ENCODE peak calls at places on chromosome 3, in nine cellular contexts. V is vagina; Z is heart right ventricle; C is Peyer's patch; T is left lung; Y is astrocyte; X is PC-3; F is CD8-positive, alpha-beta memory T cell; L is WERI-Rb-1. J is an unnamed sample. For H3K36me3, the result is how much of the 10 kb centered on the place peaks cover.

GRCh38 chr3:133663569-133664313 is 2.0 kb upstream of the TOPBP1 start:
- DNase-seq in V (no peak), Z (no peak), L (peak), F (no peak), T (no peak), C (no peak), Y (peak), X (peak), J (no peak)

GRCh38 chr3:181757694-181758306 is 46.1 kb downstream of the SOX2 start:
- DNase-seq in X (no peak), F (no peak), C (no peak), V (no peak), T (no peak), L (no peak), Y (no peak), Z (no peak), J (no peak)

GRCh38 chr3:81592101-81592500 is 169.3 kb downstream of the GBE1 start:
- DNase-seq in Y (peak), L (no peak), F (no peak), Z (peak), V (no peak), C (no peak), X (peak), T (no peak), J (no peak)

GRCh38 chr3:31275038-31275562 is 257.6 kb upstream of the STT3B start:
- DNase-seq in L (no peak), C (no peak), Y (peak), T (no peak), Z (no peak), X (peak), F (no peak), V (no peak), J (no peak)

GRCh38 chr3:140341817-140342403 is 336.0 kb upstream of the TRIM42 start:
- DNase-seq in F (no peak), C (no peak), X (no peak), V (no peak), Z (no peak), L (no peak), T (no peak), Y (no peak), J (no peak)

GRCh38 chr3:115996420-115997108 is 373.3 kb downstream of the GAP43 start:
- DNase-seq in Y (peak), F (no peak), Z (no peak), C (no peak), X (peak), V (no peak), T (no peak), L (no peak), J (no peak)

GRCh38 chr3:71219744-71220638 is 363.5 kb downstream of the FOXP1 start:
- DNase-seq in F (peak), Z (no peak), Y (no peak), C (no peak), T (no peak), L (no peak), V (no peak), X (no peak), J (no peak)

GRCh38 chr3:58009026-58009748 is 965 bp downstream of the FLNB start:
- DNase-seq in X (no peak), Z (no peak), F (peak), C (peak), Y (no peak), V (no peak), L (no peak), T (peak), J (no peak)

GRCh38 chr3:123801474-123801873 is 82.7 kb downstream of the MYLK start:
- DNase-seq in Y (no peak), F (no peak), C (no peak), V (no peak), Z (no peak), L (no peak), T (no peak), X (no peak), J (no peak)

GRCh38 chr3:99686955-99687612 is 48.7 kb downstream of the COL8A1 start:
- DNase-seq in T (peak), C (no peak), Y (no peak), Z (peak), L (peak), V (no peak), F (no peak), X (peak), J (no peak)

GRCh38 chr3:149384911-149385321 is 7.5 kb upstream of the TM4SF1 start:
- DNase-seq in Z (no peak), Y (peak), C (no peak), X (peak), L (no peak), F (no peak), T (no peak), V (no peak), J (no peak)

GRCh38 chr3:8509961-8510360 is 8.3 kb downstream of the LMCD1 start:
- DNase-seq in L (no peak), T (no peak), Z (no peak), V (no peak), Y (peak), X (peak), C (no peak), F (no peak), J (no peak)

GRCh38 chr3:113712129-113712528 is 15.7 kb upstream of the USF3 start:
- DNase-seq in V (no peak), T (no peak), X (peak), Z (no peak), L (no peak), Y (peak), C (no peak), F (no peak), J (no peak)

GRCh38 chr3:3923619-3924018 is 124.4 kb downstream of the LRRN1 start:
- DNase-seq in C (no peak), L (no peak), V (no peak), F (no peak), X (no peak), T (no peak), Z (no peak), Y (no peak), J (no peak)

GRCh38 chr3:10185804-10186762 is 21.4 kb downstream of the IRAK2 start:
- DNase-seq in Y (peak), X (no peak), F (no peak), C (no peak), V (no peak), T (no peak), Z (no peak), L (no peak), J (no peak)

GRCh38 chr3:41301548-41301947 is 102.2 kb downstream of the CTNNB1 start:
- DNase-seq in X (peak), C (no peak), Y (no peak), L (no peak), V (no peak), Z (no peak), F (no peak), T (no peak), J (no peak)

GRCh38 chr3:133927543-133928066 is 31.9 kb upstream of the RAB6B start:
- DNase-seq in F (peak), V (peak), Z (peak), L (peak), C (peak), X (peak), T (no peak), Y (no peak), J (no peak)

GRCh38 chr3:11604139-11604895 is 39.4 kb downstream of the VGLL4 start:
- DNase-seq in X (no peak), F (no peak), L (no peak), T (no peak), V (no peak), Y (peak), C (no peak), Z (no peak), J (no peak)

GRCh38 chr3:187051724-187052364 is 87.5 kb downstream of the RPL39L start:
- DNase-seq in C (no peak), T (no peak), L (no peak), F (no peak), Z (no peak), V (no peak), Y (no peak), X (no peak), J (no peak)
- H3K36me3 ChIP-seq in C (under half), T (under half), L (under half), F (under half), Z (under half), V (under half), Y (under half), X (under half), J (under half)

GRCh38 chr3:183968846-183969245 is 48.8 kb downstream of the ABCC5 start:
- DNase-seq in X (peak), Z (no peak), C (no peak), Y (no peak), L (no peak), T (no peak), V (no peak), F (no peak), J (no peak)
- H3K36me3 ChIP-seq in X (under half), Z (half or more), C (under half), Y (under half), L (under half), T (under half), V (under half), F (under half), J (under half)

GRCh38 chr3:194447161-194447560 is 39.6 kb downstream of the ATP13A3 start:
- DNase-seq in Y (no peak), X (no peak), C (no peak), Z (no peak), T (no peak), F (no peak), L (no peak), V (no peak), J (no peak)

GRCh38 chr3:194443911-194444310 is 42.9 kb downstream of the ATP13A3 start:
- DNase-seq in Z (no peak), T (no peak), C (no peak), V (no peak), X (no peak), L (no peak), Y (no peak), F (no peak), J (no peak)

GRCh38 chr3:194447657-194448056 is 39.1 kb downstream of the ATP13A3 start:
- DNase-seq in Y (no peak), C (no peak), T (no peak), X (no peak), F (no peak), Z (no peak), V (no peak), L (no peak), J (no peak)

GRCh38 chr3:194446754-194447153 is 40.0 kb downstream of the ATP13A3 start:
- DNase-seq in F (no peak), T (no peak), Z (no peak), X (no peak), V (no peak), L (no peak), Y (no peak), C (no peak), J (no peak)

GRCh38 chr3:194446172-194446571 is 40.6 kb downstream of the ATP13A3 start:
- DNase-seq in Y (no peak), C (no peak), T (no peak), Z (no peak), V (no peak), F (no peak), X (no peak), L (no peak), J (no peak)
- H3K36me3 ChIP-seq in Y (half or more), C (half or more), T (under half), Z (half or more), V (under half), F (under half), X (under half), L (under half), J (under half)

GRCh38 chr3:49370585-49371290 is 12.6 kb upstream of the GPX1 start:
- DNase-seq in F (no peak), Y (no peak), L (no peak), C (no peak), V (no peak), Z (no peak), X (no peak), T (no peak), J (no peak)
- H3K36me3 ChIP-seq in F (under half), Y (under half), L (half or more), C (half or more), V (half or more), Z (half or more), X (under half), T (under half), J (half or more)

J was measured in thoracic aorta.